ENCODE peak calls at places on chromosome 14, in four cellular contexts. One of them, this sample, is unnamed.

GRCh38 chr14:50417853-50418252 is 21.2 kb upstream of the CDKL1 start:
- DNase-seq in heart right ventricle: no peak
- DNase-seq in endothelial cell of umbilical vein: no peak
- DNase-seq in spleen: no peak
- DNase-seq in this sample: no peak

GRCh38 chr14:72632727-72633126 is 261.2 kb downstream of the DPF3 start:
- DNase-seq in heart right ventricle: no peak
- DNase-seq in endothelial cell of umbilical vein: no peak
- DNase-seq in spleen: no peak
- DNase-seq in this sample: no peak

GRCh38 chr14:80055226-80055625 is 156.1 kb downstream of the DIO2 start:
- DNase-seq in heart right ventricle: no peak
- DNase-seq in endothelial cell of umbilical vein: no peak
- DNase-seq in spleen: no peak
- DNase-seq in this sample: no peak

GRCh38 chr14:32762886-32763285 is 175.8 kb upstream of the NPAS3 start:
- DNase-seq in heart right ventricle: no peak
- DNase-seq in endothelial cell of umbilical vein: no peak
- DNase-seq in spleen: no peak
- DNase-seq in this sample: no peak

GRCh38 chr14:65065719-65066118 is 36.6 kb downstream of the MAX start:
- DNase-seq in heart right ventricle: no peak
- DNase-seq in endothelial cell of umbilical vein: no peak
- DNase-seq in spleen: no peak
- DNase-seq in this sample: no peak

GRCh38 chr14:105902131-105902898 is 375.9 kb downstream of the TMEM121 start:
- DNase-seq in heart right ventricle: peak; percentile 0
- DNase-seq in endothelial cell of umbilical vein: no peak
- DNase-seq in spleen: no peak
- DNase-seq in this sample: no peak

GRCh38 chr14:105474478-105475268 is at the start of gene CRIP2:
- DNase-seq in heart right ventricle: peak; percentile 57
- DNase-seq in endothelial cell of umbilical vein: peak; percentile 41
- DNase-seq in spleen: no peak
- DNase-seq in this sample: no peak

GRCh38 chr14:24436355-24437019 is 6.1 kb downstream of the SDR39U1 start:
- DNase-seq in heart right ventricle: peak; percentile 64
- DNase-seq in endothelial cell of umbilical vein: peak; percentile 95
- DNase-seq in spleen: no peak
- DNase-seq in this sample: no peak

GRCh38 chr14:32203928-32204357 is 874 bp upstream of the RNU6-8 start:
- DNase-seq in heart right ventricle: no peak
- DNase-seq in endothelial cell of umbilical vein: no peak
- DNase-seq in spleen: peak; percentile 78
- DNase-seq in this sample: no peak

GRCh38 chr14:50331596-50331995 is 19.5 kb downstream of the DMAC2L start:
- DNase-seq in heart right ventricle: no peak
- DNase-seq in endothelial cell of umbilical vein: no peak
- DNase-seq in spleen: no peak
- DNase-seq in this sample: no peak

GRCh38 chr14:64556526-64556925 is 6.8 kb downstream of the PPP1R36 start:
- DNase-seq in heart right ventricle: no peak
- DNase-seq in endothelial cell of umbilical vein: no peak
- DNase-seq in spleen: no peak
- DNase-seq in this sample: no peak

GRCh38 chr14:97719043-97719442 is 921.9 kb downstream of the VRK1 start:
- DNase-seq in heart right ventricle: no peak
- DNase-seq in endothelial cell of umbilical vein: no peak
- DNase-seq in spleen: no peak
- DNase-seq in this sample: no peak

GRCh38 chr14:104561661-104562495 is 17.7 kb upstream of the C14orf180 start:
- DNase-seq in heart right ventricle: no peak
- DNase-seq in endothelial cell of umbilical vein: no peak
- DNase-seq in spleen: no peak
- DNase-seq in this sample: peak; percentile 70

GRCh38 chr14:64910847-64911495 is 3.3 kb upstream of the CHURC1 start:
- DNase-seq in heart right ventricle: no peak
- DNase-seq in endothelial cell of umbilical vein: peak; percentile 46
- DNase-seq in spleen: no peak
- DNase-seq in this sample: no peak

GRCh38 chr14:62213516-62213915 is 451.3 kb downstream of the SNAPC1 start:
- DNase-seq in heart right ventricle: no peak
- DNase-seq in endothelial cell of umbilical vein: peak; percentile 12
- DNase-seq in spleen: no peak
- DNase-seq in this sample: no peak

GRCh38 chr14:72947366-72948160 is 21.3 kb downstream of the DCAF4 start:
- DNase-seq in heart right ventricle: no peak
- DNase-seq in endothelial cell of umbilical vein: no peak
- DNase-seq in spleen: no peak
- DNase-seq in this sample: no peak

GRCh38 chr14:33932526-33933292 is 18.2 kb downstream of the EGLN3 start:
- DNase-seq in heart right ventricle: peak; percentile 23
- DNase-seq in endothelial cell of umbilical vein: no peak
- DNase-seq in spleen: no peak
- DNase-seq in this sample: no peak

GRCh38 chr14:47919994-47920393 is 244.6 kb upstream of the MDGA2 start:
- DNase-seq in heart right ventricle: no peak
- DNase-seq in endothelial cell of umbilical vein: no peak
- DNase-seq in spleen: no peak
- DNase-seq in this sample: peak; percentile 38

GRCh38 chr14:50670196-50670875 is 2.2 kb upstream of the SAV1 start:
- DNase-seq in heart right ventricle: no peak
- DNase-seq in endothelial cell of umbilical vein: no peak
- DNase-seq in spleen: no peak
- DNase-seq in this sample: no peak

GRCh38 chr14:72451081-72451972 is 442.6 kb downstream of the DPF3 start:
- DNase-seq in heart right ventricle: no peak
- DNase-seq in endothelial cell of umbilical vein: no peak
- DNase-seq in spleen: no peak
- DNase-seq in this sample: no peak

GRCh38 chr14:51185754-51186153 is 54.3 kb upstream of the TMX1 start:
- DNase-seq in heart right ventricle: no peak
- DNase-seq in endothelial cell of umbilical vein: no peak
- DNase-seq in spleen: no peak
- DNase-seq in this sample: no peak

GRCh38 chr14:66104486-66104885 is 381.7 kb upstream of the CCDC196 start:
- DNase-seq in heart right ventricle: no peak
- DNase-seq in endothelial cell of umbilical vein: no peak
- DNase-seq in spleen: no peak
- DNase-seq in this sample: no peak

GRCh38 chr14:102805454-102805891 is 28.2 kb downstream of the TRAF3 start:
- DNase-seq in heart right ventricle: no peak
- DNase-seq in endothelial cell of umbilical vein: no peak
- DNase-seq in spleen: no peak
- DNase-seq in this sample: peak; percentile 68

GRCh38 chr14:50320279-50320678 is 8.2 kb downstream of the DMAC2L start:
- DNase-seq in heart right ventricle: no peak
- DNase-seq in endothelial cell of umbilical vein: no peak
- DNase-seq in spleen: no peak
- DNase-seq in this sample: no peak

GRCh38 chr14:103348154-103348553 is 14.1 kb downstream of the EIF5 start:
- DNase-seq in heart right ventricle: no peak
- DNase-seq in endothelial cell of umbilical vein: no peak
- DNase-seq in spleen: no peak
- DNase-seq in this sample: no peak

GRCh38 chr14:59520224-59520623 is 35.9 kb downstream of the JKAMP start:
- DNase-seq in heart right ventricle: no peak
- DNase-seq in endothelial cell of umbilical vein: no peak
- DNase-seq in spleen: no peak
- DNase-seq in this sample: no peak

GRCh38 chr14:47485421-47485820 is 190.0 kb downstream of the MDGA2 start:
- DNase-seq in heart right ventricle: no peak
- DNase-seq in endothelial cell of umbilical vein: no peak
- DNase-seq in spleen: no peak
- DNase-seq in this sample: no peak

GRCh38 chr14:81727243-81727642 is 193.6 kb upstream of the SEL1L start:
- DNase-seq in heart right ventricle: no peak
- DNase-seq in endothelial cell of umbilical vein: no peak
- DNase-seq in spleen: no peak
- DNase-seq in this sample: no peak

GRCh38 chr14:94961761-94962575 is 192.1 kb upstream of the GSC start:
- DNase-seq in heart right ventricle: no peak
- DNase-seq in endothelial cell of umbilical vein: no peak
- DNase-seq in spleen: no peak
- DNase-seq in this sample: no peak

GRCh38 chr14:91293281-91293680 is 48.8 kb upstream of the GPR68 start:
- DNase-seq in heart right ventricle: no peak
- DNase-seq in endothelial cell of umbilical vein: no peak
- DNase-seq in spleen: no peak
- DNase-seq in this sample: peak; percentile 95

GRCh38 chr14:28141662-28142061 is 624.9 kb upstream of the FOXG1 start:
- DNase-seq in heart right ventricle: no peak
- DNase-seq in endothelial cell of umbilical vein: no peak
- DNase-seq in spleen: no peak
- DNase-seq in this sample: no peak

GRCh38 chr14:28143340-28143739 is 623.2 kb upstream of the FOXG1 start:
- DNase-seq in heart right ventricle: no peak
- DNase-seq in endothelial cell of umbilical vein: no peak
- DNase-seq in spleen: no peak
- DNase-seq in this sample: no peak

GRCh38 chr14:28142400-28143015 is 624.1 kb upstream of the FOXG1 start:
- DNase-seq in heart right ventricle: no peak
- DNase-seq in endothelial cell of umbilical vein: no peak
- DNase-seq in spleen: no peak
- DNase-seq in this sample: no peak
- TF ChIP-seq CTCF in heart right ventricle: no peak
- TF ChIP-seq CTCF in endothelial cell of umbilical vein: no peak
- TF ChIP-seq CTCF in spleen: no peak
- TF ChIP-seq CTCF in this sample: peak; percentile 51

DNA sequence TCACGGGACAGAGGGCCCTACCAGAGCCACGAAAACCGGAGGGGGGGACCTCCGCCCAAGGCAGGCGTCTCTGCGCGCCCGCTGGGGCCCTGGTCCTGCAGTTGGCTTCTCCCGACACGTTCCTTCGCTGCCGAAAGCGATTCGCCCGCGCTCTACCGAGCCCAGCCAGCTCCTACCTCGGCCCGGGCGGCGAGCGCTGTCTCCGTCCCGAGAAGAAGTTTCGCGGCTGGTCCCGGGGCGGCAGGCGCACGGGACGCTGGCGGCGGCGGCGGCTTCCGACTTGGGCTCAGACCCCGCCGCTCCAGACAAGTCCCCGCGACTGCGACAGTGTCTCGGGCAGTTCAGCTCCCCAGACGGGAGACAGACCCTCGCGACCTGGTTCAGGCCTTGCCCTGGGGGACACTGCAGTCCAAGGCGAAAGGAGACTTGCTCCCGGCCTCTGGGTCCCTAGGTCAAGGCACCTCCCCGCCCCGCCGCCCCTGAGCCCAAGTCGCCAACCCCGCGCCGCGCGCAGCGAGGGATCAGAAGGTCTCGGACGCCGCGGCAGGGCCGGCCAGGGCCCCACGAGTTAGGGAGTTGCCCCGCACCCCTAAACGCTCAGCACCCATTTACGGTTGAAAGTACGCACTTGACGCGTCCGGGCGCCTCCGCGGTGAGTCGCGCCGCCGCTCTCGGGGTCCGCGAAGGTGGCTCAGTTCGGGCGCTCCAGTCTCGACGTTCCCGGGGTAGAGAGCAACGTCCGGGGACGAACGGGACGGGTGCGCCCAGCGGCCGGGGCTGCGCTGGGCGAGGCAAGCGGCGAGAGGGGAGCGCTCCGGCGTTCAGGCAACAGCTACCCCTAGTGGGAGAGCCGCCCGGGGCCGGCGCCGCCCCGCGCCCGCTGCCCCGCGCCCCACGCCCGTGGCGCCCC is 1.4 kb upstream of the DIO3 start:
- DNase-seq in heart right ventricle: no peak
- DNase-seq in endothelial cell of umbilical vein: no peak
- DNase-seq in spleen: peak; percentile 69
- DNase-seq in this sample: peak; percentile 88
- TF ChIP-seq CTCF in heart right ventricle: no peak
- TF ChIP-seq CTCF in endothelial cell of umbilical vein: no peak
- TF ChIP-seq CTCF in spleen: no peak
- TF ChIP-seq CTCF in this sample: peak; percentile 35

DNA sequence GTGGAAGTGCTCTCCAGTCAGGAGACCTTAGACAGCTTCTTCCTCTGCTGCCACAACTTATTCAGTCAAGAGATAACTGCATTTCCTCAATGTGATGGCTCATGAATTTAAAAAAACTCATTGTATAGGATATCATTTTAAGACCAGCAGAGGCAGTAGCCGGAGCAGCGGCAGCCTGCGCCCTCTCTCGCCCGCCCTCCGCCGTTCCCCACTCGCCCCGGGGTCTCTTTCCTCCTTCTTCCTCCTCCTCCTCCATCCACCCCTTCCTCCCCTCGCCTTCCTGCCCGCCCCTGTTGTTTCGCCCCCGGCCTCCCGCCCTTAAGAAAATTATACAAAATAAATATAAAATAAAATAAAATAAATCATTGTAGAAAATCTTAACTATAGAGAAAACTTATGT is 687.6 kb downstream of the FLRT2 start:
- DNase-seq in heart right ventricle: no peak
- DNase-seq in endothelial cell of umbilical vein: no peak
- DNase-seq in spleen: no peak
- DNase-seq in this sample: no peak
- TF ChIP-seq CTCF in heart right ventricle: no peak
- TF ChIP-seq CTCF in endothelial cell of umbilical vein: no peak
- TF ChIP-seq CTCF in spleen: no peak
- TF ChIP-seq CTCF in this sample: no peak

DNA sequence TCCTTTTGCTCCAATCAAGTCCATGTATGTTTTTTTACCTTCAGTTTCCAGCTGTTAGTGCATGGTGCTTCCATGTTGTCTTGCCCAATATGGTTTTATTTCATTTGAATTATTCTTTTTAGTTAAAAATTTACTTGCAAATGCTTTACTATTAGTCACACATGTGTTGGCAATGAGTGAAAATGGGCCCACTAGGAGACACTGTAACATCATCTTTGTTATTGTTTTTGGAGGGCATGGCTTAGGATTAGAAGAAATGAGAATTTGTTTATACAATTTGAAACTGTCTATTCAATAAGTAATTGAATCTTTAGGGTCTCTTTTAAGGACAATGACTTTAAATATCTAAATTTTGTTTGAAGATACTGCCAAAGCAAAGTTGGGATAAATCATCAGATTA is 133.7 kb downstream of the BRMS1L start:
- DNase-seq in heart right ventricle: no peak
- DNase-seq in endothelial cell of umbilical vein: no peak
- DNase-seq in spleen: no peak
- DNase-seq in this sample: no peak
- TF ChIP-seq CTCF in heart right ventricle: no peak
- TF ChIP-seq CTCF in endothelial cell of umbilical vein: no peak
- TF ChIP-seq CTCF in spleen: no peak
- TF ChIP-seq CTCF in this sample: peak; percentile 43

DNA sequence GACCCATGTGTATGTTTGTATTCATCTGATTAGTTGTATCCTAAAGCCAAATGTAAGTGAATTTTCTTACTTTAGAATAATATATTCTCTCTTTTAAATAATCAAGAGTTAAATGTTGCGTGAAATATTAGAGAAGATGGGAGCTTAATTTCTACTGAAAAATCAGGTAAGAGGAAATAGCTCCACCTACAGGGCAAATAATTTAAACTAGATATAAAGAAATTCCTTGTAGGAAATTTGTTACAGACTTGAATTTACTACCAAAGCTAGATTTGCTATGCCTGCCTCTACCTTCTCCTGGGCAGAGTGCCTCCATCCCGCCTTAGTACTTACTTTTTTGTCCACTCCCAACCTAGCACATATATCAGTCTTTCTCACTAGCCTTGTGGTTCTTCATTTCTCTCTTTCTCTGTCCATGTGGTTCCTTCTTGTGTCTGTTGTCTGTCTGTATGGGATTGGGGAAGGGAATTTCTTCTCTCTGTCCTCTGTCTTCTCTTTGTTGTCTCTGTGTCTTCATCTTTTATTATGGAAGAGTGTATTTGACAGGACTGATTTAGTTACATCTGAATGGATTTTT is 44.7 kb downstream of the PALS1 start:
- DNase-seq in heart right ventricle: no peak
- DNase-seq in endothelial cell of umbilical vein: peak; percentile 39
- DNase-seq in spleen: no peak
- DNase-seq in this sample: no peak
- TF ChIP-seq CTCF in heart right ventricle: peak; percentile 62
- TF ChIP-seq CTCF in endothelial cell of umbilical vein: peak; percentile 4
- TF ChIP-seq CTCF in spleen: peak; percentile 47
- TF ChIP-seq CTCF in this sample: peak; percentile 90

This sample was measured in chondrocyte.